ENCODE peak calls at places on chromosomes 5 and 9, in six cellular contexts. F, V, G, Z, Y and B are unnamed samples.

GRCh38 chr5:58622884-58623871 is 40.3 kb downstream of the RAB3C start:
- DNase-seq in F (no peak), G (no peak), Z (no peak), V (no peak), Y (no peak), B (no peak)

GRCh38 chr9:631596-631995 is 209.9 kb upstream of the DMRT1 start:
- DNase-seq in Z (no peak), V (no peak), Y (peak), G (no peak), F (no peak), B (no peak)

GRCh38 chr5:40682431-40683017 is 2.8 kb downstream of the PTGER4 start:
- DNase-seq in G (no peak), Z (no peak), F (no peak), V (no peak), Y (no peak), B (peak)

GRCh38 chr5:14405267-14405666 is 176.3 kb upstream of the OTULINL start:
- DNase-seq in Y (no peak), V (no peak), Z (no peak), G (no peak), F (no peak), B (no peak)

GRCh38 chr5:83895860-83896259 is 175.2 kb upstream of the HAPLN1 start:
- DNase-seq in Y (no peak), F (no peak), G (no peak), V (no peak), Z (no peak), B (no peak)

GRCh38 chr5:150318613-150319483 is 16.1 kb upstream of the ARSI start:
- DNase-seq in V (no peak), Z (no peak), F (no peak), G (no peak), Y (peak), B (no peak)

GRCh38 chr9:35864695-35865255 is 5.4 kb downstream of the OR13J1 start:
- DNase-seq in G (no peak), Y (no peak), V (no peak), Z (no peak), F (no peak), B (no peak)

GRCh38 chr5:111043712-111044506 is 27.6 kb upstream of the TSLP start:
- DNase-seq in V (no peak), Z (no peak), G (no peak), F (no peak), Y (peak), B (peak)

GRCh38 chr9:121944741-121945191 is 148.3 kb downstream of the TTLL11 start:
- DNase-seq in Z (no peak), G (no peak), V (no peak), F (no peak), Y (peak), B (peak)

GRCh38 chr9:115845648-115846312 is 307.8 kb upstream of the PAPPA start:
- DNase-seq in Y (peak), Z (no peak), G (no peak), V (no peak), F (no peak), B (peak)

GRCh38 chr9:126872516-126872915 is 12.1 kb downstream of the ZBTB34 start:
- DNase-seq in V (no peak), Z (no peak), Y (no peak), F (no peak), G (no peak), B (no peak)

GRCh38 chr5:41817625-41818301 is 52.5 kb downstream of the OXCT1 start:
- DNase-seq in V (no peak), F (no peak), Y (no peak), Z (no peak), G (no peak), B (no peak)

GRCh38 chr5:140734354-140734753 is 34.1 kb downstream of the ZMAT2 start:
- DNase-seq in Z (no peak), F (peak), Y (peak), V (no peak), G (no peak), B (no peak)

GRCh38 chr5:108003178-108003577 is 332.4 kb upstream of the EFNA5 start:
- DNase-seq in G (no peak), Y (peak), F (no peak), Z (no peak), V (peak), B (peak)

GRCh38 chr5:125311743-125312142 is 565.3 kb upstream of the ZNF608 start:
- DNase-seq in F (no peak), Z (no peak), G (no peak), Y (peak), V (peak), B (peak)

GRCh38 chr5:160150381-160150780 is 31.1 kb upstream of the PWWP2A start:
- DNase-seq in F (no peak), V (no peak), Y (no peak), Z (no peak), G (no peak), B (no peak)

GRCh38 chr5:151002250-151002649 is 18.1 kb upstream of the GPX3 start:
- DNase-seq in Y (peak), G (no peak), V (no peak), Z (no peak), F (no peak), B (peak)

GRCh38 chr5:146475906-146476305 is 28.8 kb downstream of the TCERG1 start:
- DNase-seq in G (no peak), Y (no peak), Z (no peak), F (no peak), V (no peak), B (no peak)

GRCh38 chr5:34587355-34588241 is 68.5 kb upstream of the RAI14 start:
- DNase-seq in G (no peak), V (peak), Z (no peak), Y (peak), F (no peak), B (peak)

GRCh38 chr5:157025093-157025698 is 33.7 kb downstream of the HAVCR1 start:
- DNase-seq in V (no peak), Z (no peak), G (peak), F (no peak), Y (no peak), B (no peak)

GRCh38 chr5:38369692-38370091 is 111.3 kb downstream of the EGFLAM start:
- DNase-seq in G (no peak), Z (no peak), Y (no peak), V (no peak), F (no peak), B (no peak)

GRCh38 chr9:120941046-120941770 is 14.6 kb upstream of the TRAF1 start:
- DNase-seq in Y (peak), Z (no peak), G (no peak), V (no peak), F (no peak), B (peak)

GRCh38 chr5:150513375-150514309 is 5.7 kb downstream of the NDST1 start:
- DNase-seq in V (no peak), Y (no peak), F (no peak), G (no peak), Z (no peak), B (no peak)

GRCh38 chr5:96629774-96630173 is 32.4 kb upstream of the CAST start:
- DNase-seq in Z (no peak), G (no peak), F (no peak), Y (peak), V (peak), B (peak)

GRCh38 chr9:16519001-16519400 is 351.5 kb downstream of the BNC2 start:
- DNase-seq in G (no peak), Z (no peak), Y (no peak), V (no peak), F (no peak), B (no peak)

GRCh38 chr5:179762079-179762780 is 29.6 kb downstream of the MAML1 start:
- DNase-seq in V (no peak), Z (no peak), Y (peak), F (peak), G (no peak), B (no peak)

GRCh38 chr5:11072556-11072955 is 311.5 kb upstream of the DAP start:
- DNase-seq in F (no peak), G (no peak), Z (no peak), V (no peak), Y (no peak), B (no peak)